ENCODE peak calls at places on chromosomes 13 and 19, in six cellular contexts. One of them, this sample, is unnamed.

GRCh38 chr19:8827277-8827676 is 4.8 kb downstream of the ZNF558 start:
- DNase-seq in NCI-H1105 treated with DMSO at 0.1 percent for 48 hours: no peak
- DNase-seq in neural progenitor cell: no peak
- DNase-seq in EH: no peak
- DNase-seq in B cell: no peak
- DNase-seq in stimulated activated CD8-positive, alpha-beta memory T cell treated with anti-CD3 and anti-CD28 coated beads, Interleukin-4, amount 100 ng/mL, for 4 hours: no peak
- DNase-seq in this sample: no peak

GRCh38 chr19:15048885-15049541 is at the start of gene CASP14:
- DNase-seq in B cell: no peak
- DNase-seq in neural progenitor cell: no peak
- DNase-seq in EH: no peak
- DNase-seq in stimulated activated CD8-positive, alpha-beta memory T cell treated with anti-CD3 and anti-CD28 coated beads, Interleukin-4, amount 100 ng/mL, for 4 hours: no peak
- DNase-seq in NCI-H1105 treated with DMSO at 0.1 percent for 48 hours: no peak
- DNase-seq in this sample: no peak

GRCh38 chr13:75407998-75408397 is 74.0 kb downstream of the TBC1D4 start:
- DNase-seq in stimulated activated CD8-positive, alpha-beta memory T cell treated with anti-CD3 and anti-CD28 coated beads, Interleukin-4, amount 100 ng/mL, for 4 hours: no peak
- DNase-seq in neural progenitor cell: no peak
- DNase-seq in B cell: no peak
- DNase-seq in NCI-H1105 treated with DMSO at 0.1 percent for 48 hours: no peak
- DNase-seq in EH: no peak
- DNase-seq in this sample: no peak

GRCh38 chr13:102172406-102172805 is 229.4 kb downstream of the FGF14 start:
- DNase-seq in NCI-H1105 treated with DMSO at 0.1 percent for 48 hours: no peak
- DNase-seq in stimulated activated CD8-positive, alpha-beta memory T cell treated with anti-CD3 and anti-CD28 coated beads, Interleukin-4, amount 100 ng/mL, for 4 hours: no peak
- DNase-seq in B cell: no peak
- DNase-seq in neural progenitor cell: no peak
- DNase-seq in EH: no peak
- DNase-seq in this sample: no peak

GRCh38 chr19:2519482-2519881 is 43.6 kb downstream of the GADD45B start:
- DNase-seq in neural progenitor cell: no peak
- DNase-seq in stimulated activated CD8-positive, alpha-beta memory T cell treated with anti-CD3 and anti-CD28 coated beads, Interleukin-4, amount 100 ng/mL, for 4 hours: no peak
- DNase-seq in B cell: no peak
- DNase-seq in EH: no peak
- DNase-seq in NCI-H1105 treated with DMSO at 0.1 percent for 48 hours: no peak
- DNase-seq in this sample: no peak

GRCh38 chr19:39915848-39916215 is 18.6 kb downstream of the FCGBP start:
- DNase-seq in stimulated activated CD8-positive, alpha-beta memory T cell treated with anti-CD3 and anti-CD28 coated beads, Interleukin-4, amount 100 ng/mL, for 4 hours: no peak
- DNase-seq in B cell: no peak
- DNase-seq in neural progenitor cell: no peak
- DNase-seq in NCI-H1105 treated with DMSO at 0.1 percent for 48 hours: no peak
- DNase-seq in EH: no peak
- DNase-seq in this sample: no peak

GRCh38 chr19:11587973-11588631 is 9.2 kb upstream of the ZNF627 start:
- DNase-seq in stimulated activated CD8-positive, alpha-beta memory T cell treated with anti-CD3 and anti-CD28 coated beads, Interleukin-4, amount 100 ng/mL, for 4 hours: no peak
- DNase-seq in EH: no peak
- DNase-seq in neural progenitor cell: no peak
- DNase-seq in NCI-H1105 treated with DMSO at 0.1 percent for 48 hours: no peak
- DNase-seq in B cell: no peak
- DNase-seq in this sample: no peak

GRCh38 chr19:23440791-23441190 is 45.5 kb upstream of the ZNF91 start:
- DNase-seq in EH: no peak
- DNase-seq in B cell: no peak
- DNase-seq in stimulated activated CD8-positive, alpha-beta memory T cell treated with anti-CD3 and anti-CD28 coated beads, Interleukin-4, amount 100 ng/mL, for 4 hours: no peak
- DNase-seq in neural progenitor cell: no peak
- DNase-seq in NCI-H1105 treated with DMSO at 0.1 percent for 48 hours: no peak
- DNase-seq in this sample: no peak

GRCh38 chr13:40609972-40610726 is 56.3 kb downstream of the FOXO1 start:
- DNase-seq in B cell: no peak
- DNase-seq in NCI-H1105 treated with DMSO at 0.1 percent for 48 hours: no peak
- DNase-seq in stimulated activated CD8-positive, alpha-beta memory T cell treated with anti-CD3 and anti-CD28 coated beads, Interleukin-4, amount 100 ng/mL, for 4 hours: no peak
- DNase-seq in EH: no peak
- DNase-seq in neural progenitor cell: no peak
- DNase-seq in this sample: no peak

GRCh38 chr13:53612200-53612599 is 583.6 kb downstream of the OLFM4 start:
- DNase-seq in EH: no peak
- DNase-seq in stimulated activated CD8-positive, alpha-beta memory T cell treated with anti-CD3 and anti-CD28 coated beads, Interleukin-4, amount 100 ng/mL, for 4 hours: no peak
- DNase-seq in NCI-H1105 treated with DMSO at 0.1 percent for 48 hours: no peak
- DNase-seq in B cell: no peak
- DNase-seq in neural progenitor cell: no peak
- DNase-seq in this sample: no peak

This sample was measured in T-helper 17 cell.